ENCODE peak calls at places on chromosomes 1 and 21, in ten cellular contexts. E, H, V, Y, N, L, P, G, F and T are unnamed samples.

GRCh38 chr1:202056644-202057334 is 46.4 kb downstream of the ELF3 start:
- DNase-seq in P (no peak), H (no peak), G (no peak), F (no peak), E (no peak), N (peak), V (peak), Y (no peak), L (no peak), T (peak)

GRCh38 chr1:23116921-23117699 is 51.5 kb downstream of the LUZP1 start:
- DNase-seq in G (no peak), V (no peak), E (no peak), H (no peak), P (no peak), N (no peak), L (no peak), Y (no peak), F (no peak), T (no peak)

GRCh38 chr1:154819628-154820590 is 50.2 kb downstream of the KCNN3 start:
- DNase-seq in H (peak), F (peak), P (peak), E (no peak), L (no peak), V (peak), G (no peak), N (no peak), Y (no peak), T (no peak)

GRCh38 chr1:1614204-1614953 is 921 bp upstream of the MIB2 start:
- DNase-seq in H (no peak), E (peak), Y (no peak), L (no peak), G (peak), V (no peak), F (no peak), N (peak), P (peak), T (peak)

GRCh38 chr1:157487430-157487829 is 64.9 kb downstream of the FCRL5 start:
- DNase-seq in F (no peak), G (no peak), Y (no peak), P (no peak), H (no peak), V (no peak), L (no peak), N (no peak), E (no peak), T (no peak)

GRCh38 chr1:167137285-167138192 is 43.7 kb downstream of the STYXL2 start:
- DNase-seq in L (no peak), P (no peak), V (no peak), N (no peak), H (no peak), G (no peak), F (no peak), Y (no peak), E (no peak), T (peak)

GRCh38 chr21:25464275-25464674 is 143.0 kb downstream of the MRPL39 start:
- DNase-seq in N (no peak), Y (no peak), E (no peak), G (peak), L (no peak), F (no peak), P (no peak), V (no peak), H (no peak), T (no peak)

GRCh38 chr1:192580351-192580962 is 4.9 kb downstream of the RGS1 start:
- DNase-seq in F (no peak), P (peak), E (peak), V (peak), L (no peak), N (peak), G (peak), H (no peak), Y (no peak), T (peak)

GRCh38 chr1:85578321-85579295 is 2.0 kb upstream of the CCN1 start:
- DNase-seq in Y (no peak), N (peak), G (peak), P (no peak), V (no peak), H (no peak), L (peak), E (peak), F (no peak), T (no peak)

GRCh38 chr1:246566808-246567154 is 525 bp downstream of the CNST start:
- DNase-seq in H (no peak), E (no peak), F (no peak), L (no peak), P (no peak), Y (no peak), G (no peak), N (no peak), V (peak), T (peak)

GRCh38 chr1:18479484-18479883 is 1.2 kb upstream of the KLHDC7A start:
- DNase-seq in H (no peak), N (no peak), E (no peak), L (no peak), Y (no peak), V (no peak), G (no peak), P (no peak), F (no peak), T (no peak)

GRCh38 chr1:198947456-198947855 is 308.6 kb downstream of the PTPRC start:
- DNase-seq in F (no peak), Y (no peak), E (no peak), P (no peak), G (no peak), L (no peak), N (no peak), V (no peak), H (no peak), T (no peak)

GRCh38 chr1:83791821-83792437 is 207.0 kb downstream of the TTLL7 start:
- DNase-seq in G (peak), P (no peak), H (peak), Y (no peak), F (no peak), N (no peak), V (no peak), E (peak), L (no peak), T (no peak)